ENCODE peak calls at places on chromosome 13, in seven cellular contexts. One of them, this sample, is unnamed.

GRCh38 chr13:33261426-33262068 is 24.0 kb downstream of the STARD13 start:
- DNase-seq in IMR-90: peak; percentile 31
- DNase-seq in GM12878: no peak
- DNase-seq in A549: no peak
- DNase-seq in H1: no peak
- DNase-seq in HepG2: peak; percentile 83
- DNase-seq in HCT116: no peak
- DNase-seq in this sample: no peak

GRCh38 chr13:99968521-99969367 is 2.8 kb downstream of the ZIC5 start:
- DNase-seq in HCT116: no peak
- DNase-seq in IMR-90: no peak
- DNase-seq in HepG2: no peak
- DNase-seq in GM12878: no peak
- DNase-seq in A549: no peak
- DNase-seq in H1: no peak
- DNase-seq in this sample: peak; percentile 10

GRCh38 chr13:46660859-46661258 is 107.9 kb downstream of the LRCH1 start:
- DNase-seq in IMR-90: no peak
- DNase-seq in A549: no peak
- DNase-seq in HepG2: no peak
- DNase-seq in HCT116: no peak
- DNase-seq in H1: no peak
- DNase-seq in GM12878: no peak
- DNase-seq in this sample: no peak

GRCh38 chr13:20780318-20780717 is 6.6 kb upstream of the EEF1AKMT1 start:
- DNase-seq in IMR-90: no peak
- DNase-seq in HepG2: no peak
- DNase-seq in GM12878: no peak
- DNase-seq in H1: no peak
- DNase-seq in HCT116: no peak
- DNase-seq in A549: no peak
- DNase-seq in this sample: no peak

GRCh38 chr13:46884531-46884930 is 12.3 kb downstream of the HTR2A start:
- DNase-seq in HCT116: no peak
- DNase-seq in IMR-90: no peak
- DNase-seq in GM12878: no peak
- DNase-seq in H1: no peak
- DNase-seq in A549: no peak
- DNase-seq in HepG2: no peak
- DNase-seq in this sample: no peak

GRCh38 chr13:75740008-75740407 is 103.9 kb downstream of the LMO7 start:
- DNase-seq in GM12878: no peak
- DNase-seq in H1: no peak
- DNase-seq in HCT116: no peak
- DNase-seq in A549: no peak
- DNase-seq in IMR-90: no peak
- DNase-seq in HepG2: no peak
- DNase-seq in this sample: no peak

GRCh38 chr13:46124531-46124966 is 19.7 kb upstream of the CPB2 start:
- DNase-seq in IMR-90: no peak
- DNase-seq in HCT116: no peak
- DNase-seq in H1: no peak
- DNase-seq in GM12878: no peak
- DNase-seq in A549: no peak
- DNase-seq in HepG2: no peak
- DNase-seq in this sample: no peak

GRCh38 chr13:81659984-81660383 is 1319.1 kb upstream of the SPRY2 start:
- DNase-seq in IMR-90: no peak
- DNase-seq in H1: no peak
- DNase-seq in GM12878: no peak
- DNase-seq in HepG2: no peak
- DNase-seq in A549: no peak
- DNase-seq in HCT116: no peak
- DNase-seq in this sample: no peak

GRCh38 chr13:107669356-107669755 is 546.0 kb downstream of the LIG4 start:
- DNase-seq in GM12878: no peak
- DNase-seq in A549: no peak
- DNase-seq in H1: no peak
- DNase-seq in HCT116: no peak
- DNase-seq in IMR-90: peak; percentile 79
- DNase-seq in HepG2: no peak
- DNase-seq in this sample: no peak

GRCh38 chr13:32087955-32088747 is 56.6 kb downstream of the FRY start:
- DNase-seq in HepG2: peak; percentile 91
- DNase-seq in A549: no peak
- DNase-seq in HCT116: no peak
- DNase-seq in IMR-90: peak; percentile 75
- DNase-seq in H1: no peak
- DNase-seq in GM12878: no peak
- DNase-seq in this sample: no peak

DNA sequence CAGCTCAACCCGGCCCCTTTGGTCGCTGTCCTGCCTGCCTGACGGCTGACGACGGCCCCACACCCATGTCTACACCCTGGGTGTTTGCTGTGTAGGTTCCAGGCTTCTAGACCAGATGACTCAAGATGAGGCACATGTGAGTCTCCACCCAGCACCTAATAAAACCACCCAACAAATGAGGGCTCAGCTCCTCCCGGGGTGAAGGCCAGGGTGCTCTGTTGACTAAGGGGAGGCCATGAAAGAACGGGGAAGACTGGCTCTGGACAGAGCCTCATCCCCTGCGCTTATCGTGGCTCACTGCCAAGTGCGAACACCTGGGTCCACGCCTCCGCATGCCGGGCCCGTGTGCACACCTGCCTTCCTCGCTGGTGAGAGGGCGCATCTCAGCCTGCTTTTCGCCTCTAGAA is 39.6 kb downstream of the COL4A2 start:
- DNase-seq in A549: no peak
- DNase-seq in HepG2: no peak
- DNase-seq in HCT116: peak; percentile 13
- DNase-seq in GM12878: no peak
- DNase-seq in IMR-90: no peak
- DNase-seq in H1: no peak
- DNase-seq in this sample: no peak
- TF ChIP-seq CEBPB in A549: no peak
- TF ChIP-seq CEBPB in HepG2: no peak
- TF ChIP-seq CEBPB in HCT116: no peak
- TF ChIP-seq CEBPB in GM12878: no peak
- TF ChIP-seq CEBPB in IMR-90: no peak
- TF ChIP-seq CEBPB in H1: no peak
- TF ChIP-seq CEBPB in this sample: no peak

DNA sequence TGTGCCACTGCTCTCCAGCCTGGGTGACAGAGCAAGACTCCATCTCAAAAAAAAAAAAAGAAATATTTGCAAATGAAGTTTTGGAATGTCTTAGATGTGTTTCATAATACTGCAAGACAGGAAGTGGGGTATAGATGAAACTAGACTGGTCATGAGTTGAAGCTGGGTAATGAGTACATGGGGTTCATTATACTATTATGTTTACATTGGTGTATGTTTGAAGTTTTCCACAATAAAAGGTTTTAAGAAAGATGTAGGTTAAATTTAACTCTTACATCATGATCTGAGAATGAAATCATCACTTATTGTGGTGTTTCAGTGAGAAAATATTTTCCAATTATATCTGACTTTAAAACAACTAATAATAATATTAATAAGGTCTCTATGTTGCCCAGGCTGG is 19.0 kb downstream of the FNDC3A start:
- DNase-seq in HCT116: no peak
- DNase-seq in GM12878: no peak
- DNase-seq in A549: no peak
- DNase-seq in IMR-90: peak; percentile 68
- DNase-seq in H1: no peak
- DNase-seq in HepG2: peak; percentile 4
- DNase-seq in this sample: no peak
- TF ChIP-seq CEBPB in HCT116: no peak
- TF ChIP-seq CEBPB in GM12878: no peak
- TF ChIP-seq CEBPB in A549: no peak
- TF ChIP-seq CEBPB in IMR-90: peak; percentile 55
- TF ChIP-seq CEBPB in H1: no peak
- TF ChIP-seq CEBPB in HepG2: no peak
- TF ChIP-seq CEBPB in this sample: no peak

GRCh38 chr13:49932868-49933267 is 3.3 kb downstream of the SPRYD7 start:
- DNase-seq in IMR-90: no peak
- DNase-seq in HCT116: no peak
- DNase-seq in GM12878: no peak
- DNase-seq in H1: no peak
- DNase-seq in A549: no peak
- DNase-seq in HepG2: no peak
- DNase-seq in this sample: no peak

GRCh38 chr13:49933511-49933910 is 2.6 kb downstream of the SPRYD7 start:
- DNase-seq in H1: no peak
- DNase-seq in HCT116: no peak
- DNase-seq in GM12878: no peak
- DNase-seq in A549: no peak
- DNase-seq in HepG2: no peak
- DNase-seq in IMR-90: no peak
- DNase-seq in this sample: no peak

GRCh38 chr13:49936943-49937273 is 768 bp upstream of the SPRYD7 start:
- DNase-seq in GM12878: no peak
- DNase-seq in HepG2: no peak
- DNase-seq in H1: no peak
- DNase-seq in A549: no peak
- DNase-seq in HCT116: no peak
- DNase-seq in IMR-90: no peak
- DNase-seq in this sample: no peak

GRCh38 chr13:49936085-49936942 is at the start of gene SPRYD7:
- DNase-seq in IMR-90: peak; percentile 97
- DNase-seq in A549: peak; percentile 50
- DNase-seq in HCT116: peak; percentile 97
- DNase-seq in HepG2: peak; percentile 95
- DNase-seq in GM12878: peak; percentile 90
- DNase-seq in H1: peak; percentile 99
- DNase-seq in this sample: peak; percentile 93

GRCh38 chr13:49935171-49936084 is 712 bp downstream of the SPRYD7 start:
- DNase-seq in GM12878: no peak
- DNase-seq in HepG2: peak; percentile 17
- DNase-seq in A549: peak; percentile 30
- DNase-seq in H1: no peak
- DNase-seq in IMR-90: peak; percentile 50
- DNase-seq in HCT116: peak; percentile 66
- DNase-seq in this sample: peak; percentile 44
- TF ChIP-seq CEBPB in GM12878: no peak
- TF ChIP-seq CEBPB in HepG2: no peak
- TF ChIP-seq CEBPB in A549: no peak
- TF ChIP-seq CEBPB in H1: no peak
- TF ChIP-seq CEBPB in IMR-90: peak; percentile 47
- TF ChIP-seq CEBPB in HCT116: no peak
- TF ChIP-seq CEBPB in this sample: no peak

GRCh38 chr13:59874973-59875372 is 288.8 kb downstream of the DIAPH3 start:
- DNase-seq in A549: no peak
- DNase-seq in IMR-90: no peak
- DNase-seq in HepG2: no peak
- DNase-seq in H1: no peak
- DNase-seq in GM12878: no peak
- DNase-seq in HCT116: no peak
- DNase-seq in this sample: no peak
- TF ChIP-seq CEBPB in A549: no peak
- TF ChIP-seq CEBPB in IMR-90: no peak
- TF ChIP-seq CEBPB in HepG2: no peak
- TF ChIP-seq CEBPB in H1: no peak
- TF ChIP-seq CEBPB in GM12878: no peak
- TF ChIP-seq CEBPB in HCT116: no peak
- TF ChIP-seq CEBPB in this sample: no peak

DNA sequence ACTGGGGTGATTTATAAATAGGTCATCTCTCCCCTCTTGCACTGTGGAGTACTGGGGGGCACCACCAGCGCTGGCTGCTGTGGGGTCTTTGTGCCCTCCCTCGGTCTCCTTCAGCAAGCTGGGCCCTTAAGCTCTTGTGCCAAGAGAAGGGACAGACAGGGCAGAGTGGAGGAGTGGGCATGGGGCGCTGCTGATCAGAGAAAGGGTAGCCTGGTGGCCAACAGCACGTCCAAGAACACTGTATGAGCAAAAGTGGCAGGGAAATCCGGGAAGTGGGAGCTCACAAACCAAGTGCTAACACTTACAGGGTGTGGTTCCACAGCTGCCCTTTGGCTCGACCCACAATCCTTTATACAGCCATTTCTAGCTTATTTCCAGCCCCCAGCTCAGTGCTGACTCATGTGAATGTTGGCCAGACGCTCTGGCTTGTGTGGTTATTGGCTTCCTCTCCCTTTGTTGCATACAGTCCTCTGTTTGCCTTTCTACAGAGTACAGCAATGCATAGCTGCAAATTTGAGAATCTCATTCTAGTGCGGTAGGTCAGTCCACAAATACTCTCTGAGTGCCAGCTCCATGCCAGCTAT is 298.8 kb downstream of the SHISA2 start:
- DNase-seq in IMR-90: peak; percentile 36
- DNase-seq in H1: no peak
- DNase-seq in A549: no peak
- DNase-seq in GM12878: no peak
- DNase-seq in HepG2: no peak
- DNase-seq in HCT116: no peak
- DNase-seq in this sample: no peak
- TF ChIP-seq CEBPB in IMR-90: no peak
- TF ChIP-seq CEBPB in H1: no peak
- TF ChIP-seq CEBPB in A549: no peak
- TF ChIP-seq CEBPB in GM12878: no peak
- TF ChIP-seq CEBPB in HepG2: no peak
- TF ChIP-seq CEBPB in HCT116: no peak
- TF ChIP-seq CEBPB in this sample: no peak

DNA sequence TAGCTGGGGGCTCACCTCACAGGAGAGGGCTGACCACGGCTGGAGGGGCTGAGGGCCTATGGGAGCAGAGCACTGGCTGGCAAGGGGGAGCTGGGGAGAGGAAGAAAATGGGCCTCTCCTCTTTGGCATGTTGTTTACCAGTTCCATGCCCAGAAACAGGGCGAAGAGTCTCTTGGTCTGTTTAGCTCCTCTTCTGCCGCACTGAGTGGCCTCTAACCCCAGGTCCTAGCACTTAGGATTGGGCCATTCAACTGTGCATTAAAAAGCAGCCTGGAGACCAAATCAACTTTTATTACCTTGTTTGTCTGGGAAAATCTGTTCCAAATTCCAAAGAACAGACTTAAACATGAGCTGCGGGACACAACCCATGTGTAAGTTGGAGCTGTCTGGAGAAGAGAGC is 243.5 kb downstream of the COL4A1 start:
- DNase-seq in IMR-90: no peak
- DNase-seq in GM12878: no peak
- DNase-seq in A549: no peak
- DNase-seq in H1: no peak
- DNase-seq in HepG2: no peak
- DNase-seq in HCT116: no peak
- DNase-seq in this sample: no peak
- TF ChIP-seq CEBPB in IMR-90: no peak
- TF ChIP-seq CEBPB in GM12878: no peak
- TF ChIP-seq CEBPB in A549: no peak
- TF ChIP-seq CEBPB in H1: no peak
- TF ChIP-seq CEBPB in HepG2: no peak
- TF ChIP-seq CEBPB in HCT116: no peak
- TF ChIP-seq CEBPB in this sample: no peak

DNA sequence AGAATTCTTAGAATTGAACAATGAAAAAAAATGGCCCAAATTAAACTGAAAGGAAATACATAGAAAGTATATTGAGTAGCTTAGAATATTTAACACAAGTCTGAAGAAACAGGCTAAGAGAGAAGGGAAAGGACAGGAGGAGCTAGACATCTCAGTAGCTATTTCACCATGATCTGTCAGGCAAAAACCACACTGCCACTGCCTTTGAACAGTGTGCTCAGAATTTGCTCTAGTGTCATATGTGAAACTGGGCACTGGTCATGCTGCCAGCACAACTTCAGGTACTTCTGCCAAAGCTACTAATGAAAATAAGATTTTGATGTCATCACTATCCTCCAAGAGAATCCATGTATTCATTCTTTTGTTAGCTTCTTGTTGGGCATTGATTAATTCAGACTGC is 1280.8 kb upstream of the PCDH20 start:
- DNase-seq in GM12878: no peak
- DNase-seq in IMR-90: no peak
- DNase-seq in HepG2: no peak
- DNase-seq in H1: no peak
- DNase-seq in HCT116: no peak
- DNase-seq in A549: no peak
- DNase-seq in this sample: no peak
- TF ChIP-seq CEBPB in GM12878: no peak
- TF ChIP-seq CEBPB in IMR-90: no peak
- TF ChIP-seq CEBPB in HepG2: no peak
- TF ChIP-seq CEBPB in H1: no peak
- TF ChIP-seq CEBPB in HCT116: no peak
- TF ChIP-seq CEBPB in A549: no peak
- TF ChIP-seq CEBPB in this sample: no peak